ENCODE peak calls at places on chromosomes 11 and 22, in five cellular contexts. One of them, this sample, is unnamed.

GRCh38 chr11:44618561-44619425 is 53.3 kb downstream of the CD82 start:
- DNase-seq in lung: no peak
- DNase-seq in mucosa of descending colon: no peak
- DNase-seq in tibial nerve: no peak
- DNase-seq in AG09309: no peak
- DNase-seq in this sample: no peak

GRCh38 chr11:127619946-127620345 is 619.4 kb upstream of the KIRREL3 start:
- DNase-seq in lung: no peak
- DNase-seq in AG09309: no peak
- DNase-seq in mucosa of descending colon: no peak
- DNase-seq in tibial nerve: no peak
- DNase-seq in this sample: no peak

GRCh38 chr11:71241721-71242259 is 10.6 kb downstream of the SHANK2 start:
- DNase-seq in tibial nerve: no peak
- DNase-seq in AG09309: no peak
- DNase-seq in mucosa of descending colon: no peak
- DNase-seq in lung: no peak
- DNase-seq in this sample: no peak

GRCh38 chr11:112128483-112129121 is 35.3 kb downstream of the IL18 start:
- DNase-seq in tibial nerve: peak
- DNase-seq in AG09309: peak
- DNase-seq in lung: no peak
- DNase-seq in mucosa of descending colon: peak
- DNase-seq in this sample: no peak

GRCh38 chr11:83033972-83034672 is 37.6 kb downstream of the RAB30 start:
- DNase-seq in lung: no peak
- DNase-seq in tibial nerve: peak
- DNase-seq in mucosa of descending colon: peak
- DNase-seq in AG09309: peak
- DNase-seq in this sample: peak

GRCh38 chr11:118046051-118046963 is 30.6 kb upstream of the TMPRSS4 start:
- DNase-seq in mucosa of descending colon: no peak
- DNase-seq in AG09309: no peak
- DNase-seq in tibial nerve: no peak
- DNase-seq in lung: peak
- DNase-seq in this sample: no peak

GRCh38 chr11:32643526-32643925 is 59.9 kb downstream of the EIF3M start:
- DNase-seq in lung: no peak
- DNase-seq in mucosa of descending colon: no peak
- DNase-seq in tibial nerve: no peak
- DNase-seq in AG09309: no peak
- DNase-seq in this sample: no peak

GRCh38 chr11:124837491-124837856 is 27.8 kb upstream of the ROBO3 start:
- DNase-seq in tibial nerve: no peak
- DNase-seq in mucosa of descending colon: no peak
- DNase-seq in lung: no peak
- DNase-seq in AG09309: peak
- DNase-seq in this sample: peak

GRCh38 chr22:50267591-50268390 is 2.4 kb downstream of the MAPK11 start:
- DNase-seq in tibial nerve: peak
- DNase-seq in mucosa of descending colon: peak
- DNase-seq in lung: peak
- DNase-seq in AG09309: no peak
- DNase-seq in this sample: no peak

GRCh38 chr11:45110562-45110961 is 35.9 kb upstream of the PRDM11 start:
- DNase-seq in mucosa of descending colon: no peak
- DNase-seq in lung: no peak
- DNase-seq in AG09309: peak
- DNase-seq in tibial nerve: no peak
- DNase-seq in this sample: no peak

GRCh38 chr22:19979712-19980493 is 36.7 kb downstream of the ARVCF start:
- DNase-seq in tibial nerve: no peak
- DNase-seq in lung: no peak
- DNase-seq in mucosa of descending colon: peak
- DNase-seq in AG09309: no peak
- DNase-seq in this sample: no peak
- H3K4me3 ChIP-seq in tibial nerve: no peak
- H3K4me3 ChIP-seq in lung: no peak
- H3K4me3 ChIP-seq in mucosa of descending colon: no peak
- H3K4me3 ChIP-seq in AG09309: no peak
- H3K4me3 ChIP-seq in this sample: no peak

DNA sequence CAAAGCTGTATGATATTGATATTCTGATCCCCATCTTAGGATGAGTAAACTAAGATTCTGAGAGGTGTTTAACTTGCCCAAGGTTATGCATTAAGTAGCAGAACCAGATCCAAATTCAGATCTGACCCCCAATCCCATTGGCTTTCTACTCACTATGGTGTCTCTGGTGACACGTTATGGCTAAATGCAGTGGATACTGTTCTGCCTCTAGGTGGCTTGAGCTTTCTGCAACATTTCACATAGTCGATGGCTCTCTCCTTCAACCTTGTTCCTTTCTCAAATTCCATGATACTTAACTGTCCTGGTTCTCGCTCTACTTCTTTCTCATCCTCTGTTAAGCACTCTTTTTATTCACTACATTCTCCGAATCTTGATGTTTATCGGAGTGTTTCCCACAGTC is 9.4 kb downstream of the C11orf97 start:
- DNase-seq in lung: no peak
- DNase-seq in mucosa of descending colon: no peak
- DNase-seq in tibial nerve: no peak
- DNase-seq in AG09309: no peak
- DNase-seq in this sample: no peak
- TF ChIP-seq CTCF in lung: no peak
- TF ChIP-seq CTCF in mucosa of descending colon: peak
- TF ChIP-seq CTCF in tibial nerve: no peak
- TF ChIP-seq CTCF in AG09309: peak
- TF ChIP-seq CTCF in this sample: peak

DNA sequence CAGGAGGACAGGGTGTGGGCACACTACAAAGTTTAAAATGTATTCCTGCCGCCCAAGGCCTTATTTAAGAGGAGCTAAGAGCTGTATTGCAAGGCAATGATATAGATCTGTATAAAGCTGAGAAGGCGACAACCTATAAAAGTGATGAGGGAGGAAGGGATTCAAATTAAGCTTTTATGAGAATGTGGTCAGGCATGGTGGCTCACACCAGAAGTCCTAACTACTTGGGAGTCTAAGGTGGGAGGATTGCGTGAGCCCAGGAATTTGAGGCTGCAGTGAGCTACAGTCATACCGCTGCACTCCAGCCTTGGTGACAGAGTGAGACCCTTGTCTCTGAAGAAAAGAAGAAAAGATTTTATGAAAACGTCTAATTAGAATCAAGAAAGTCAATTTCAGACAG is 9.7 kb upstream of the GLB1L3 start:
- DNase-seq in mucosa of descending colon: no peak
- DNase-seq in AG09309: peak
- DNase-seq in tibial nerve: no peak
- DNase-seq in lung: no peak
- DNase-seq in this sample: no peak
- H3K4me3 ChIP-seq in mucosa of descending colon: no peak
- H3K4me3 ChIP-seq in AG09309: no peak
- H3K4me3 ChIP-seq in tibial nerve: no peak
- H3K4me3 ChIP-seq in lung: no peak
- H3K4me3 ChIP-seq in this sample: no peak

DNA sequence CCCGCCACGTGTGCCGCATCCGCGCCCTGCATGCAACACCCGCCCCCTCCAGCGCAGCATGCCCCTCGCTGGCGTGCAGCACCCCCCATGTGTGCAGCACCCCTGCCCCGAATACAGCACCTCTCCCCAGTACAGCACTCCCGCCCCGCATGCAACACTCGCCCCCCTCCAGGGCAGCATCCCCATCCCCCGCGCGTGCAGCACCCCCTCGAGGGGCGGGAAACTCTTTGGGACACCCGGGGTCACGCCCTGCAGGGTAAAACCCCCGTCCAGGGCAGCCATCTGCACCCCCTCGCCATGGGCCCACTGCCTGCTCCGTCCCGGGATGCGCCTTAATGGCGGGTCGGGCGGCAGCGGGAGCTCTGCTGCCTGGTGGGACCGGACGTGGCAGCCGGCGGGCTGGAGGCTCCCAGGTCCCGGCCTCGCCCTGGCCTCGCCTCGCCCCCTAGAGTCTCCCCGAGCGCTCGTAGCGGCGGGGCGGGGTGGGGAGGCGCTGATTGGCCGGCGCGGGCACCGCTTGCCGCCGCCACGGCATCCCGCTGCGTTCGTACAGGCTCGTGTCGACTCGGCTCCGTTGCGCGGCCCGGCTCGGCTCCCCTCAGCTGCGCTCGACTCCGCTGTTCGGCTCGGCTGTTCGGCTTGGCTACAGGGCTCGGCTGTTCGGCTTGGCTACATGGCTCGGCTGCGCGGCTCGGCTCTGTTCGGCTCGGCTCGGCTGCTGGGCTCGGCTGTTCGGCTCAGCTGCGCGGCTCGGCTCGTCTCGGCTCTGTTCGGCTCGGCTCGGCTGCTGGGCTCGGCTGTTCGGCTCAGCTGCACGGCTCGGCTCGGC is 417 bp upstream of the BRSK2 start:
- DNase-seq in lung: peak
- DNase-seq in mucosa of descending colon: peak
- DNase-seq in AG09309: peak
- DNase-seq in tibial nerve: peak
- DNase-seq in this sample: peak
- TF ChIP-seq CTCF in lung: no peak
- TF ChIP-seq CTCF in mucosa of descending colon: no peak
- TF ChIP-seq CTCF in AG09309: no peak
- TF ChIP-seq CTCF in tibial nerve: peak
- TF ChIP-seq CTCF in this sample: no peak

GRCh38 chr11:92227233-92227593 is 2.6 kb downstream of the FAT3 start:
- DNase-seq in lung: no peak
- DNase-seq in AG09309: no peak
- DNase-seq in tibial nerve: no peak
- DNase-seq in mucosa of descending colon: no peak
- DNase-seq in this sample: no peak
- H3K4me3 ChIP-seq in lung: no peak
- H3K4me3 ChIP-seq in AG09309: peak
- H3K4me3 ChIP-seq in tibial nerve: peak
- H3K4me3 ChIP-seq in mucosa of descending colon: no peak
- H3K4me3 ChIP-seq in this sample: peak

GRCh38 chr22:22030493-22031182 is 48.1 kb upstream of the TOP3B start:
- DNase-seq in AG09309: no peak
- DNase-seq in lung: no peak
- DNase-seq in tibial nerve: no peak
- DNase-seq in mucosa of descending colon: no peak
- DNase-seq in this sample: no peak
- TF ChIP-seq CTCF in AG09309: peak
- TF ChIP-seq CTCF in lung: no peak
- TF ChIP-seq CTCF in tibial nerve: peak
- TF ChIP-seq CTCF in mucosa of descending colon: no peak
- TF ChIP-seq CTCF in this sample: peak

DNA sequence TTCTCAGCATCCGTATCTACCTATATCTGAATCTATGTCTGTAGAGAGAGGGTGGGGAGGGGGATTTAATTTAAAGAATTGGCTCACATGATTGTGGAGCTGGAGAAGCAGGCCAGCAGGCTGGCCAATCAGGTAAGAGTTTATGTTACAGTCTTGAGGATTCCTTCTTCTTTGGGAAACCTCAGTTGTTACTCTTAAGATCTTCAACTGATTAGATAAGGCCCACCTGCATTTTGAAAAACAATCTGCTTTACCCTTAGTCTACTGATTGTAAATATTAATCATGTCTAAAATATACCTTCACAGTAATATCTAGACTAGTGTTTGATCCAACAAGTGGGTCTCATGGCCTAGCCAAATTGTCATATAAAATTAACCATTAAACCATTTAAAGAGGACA is 199.0 kb downstream of the FAT3 start:
- DNase-seq in mucosa of descending colon: no peak
- DNase-seq in AG09309: no peak
- DNase-seq in tibial nerve: no peak
- DNase-seq in lung: no peak
- DNase-seq in this sample: no peak
- H3K4me3 ChIP-seq in mucosa of descending colon: no peak
- H3K4me3 ChIP-seq in AG09309: no peak
- H3K4me3 ChIP-seq in tibial nerve: no peak
- H3K4me3 ChIP-seq in lung: no peak
- H3K4me3 ChIP-seq in this sample: no peak

GRCh38 chr11:64659417-64660144 is 63.4 kb downstream of the NRXN2 start:
- DNase-seq in mucosa of descending colon: no peak
- DNase-seq in AG09309: peak
- DNase-seq in lung: no peak
- DNase-seq in tibial nerve: no peak
- DNase-seq in this sample: no peak
- TF ChIP-seq CTCF in mucosa of descending colon: no peak
- TF ChIP-seq CTCF in AG09309: no peak
- TF ChIP-seq CTCF in lung: no peak
- TF ChIP-seq CTCF in tibial nerve: no peak
- TF ChIP-seq CTCF in this sample: no peak